ENCODE peak calls at places on chromosomes 3 and 15, in seven cellular contexts. P is right cardiac atrium; M is gastrocnemius medialis; V is left cardiac atrium; Z is stimulated activated naive B cell treated with anti-CD40 and anti-IgM and Interleukin-4, amounts not matched to agents 10 μg/mL and 1 μg/mL and 100 μg/mL, for 72 hours; H is naive B cell; G is activated CD8-positive, alpha-beta memory T cell treated with anti-CD3 and anti-CD28 coated beads, Interleukin-2, amount 10 ng/mL, durations not matched to agents 7 days and 5 days. K is an unnamed sample.

GRCh38 chr15:44427756-44428724 is 611 bp downstream of the CTDSPL2 start:
- ATAC-seq in M (peak), Z (peak), P (peak), G (peak), V (peak), H (peak), K (peak)

GRCh38 chr15:64146885-64147681 is 4.4 kb upstream of the SNX22 start:
- ATAC-seq in H (no peak), P (peak), G (no peak), Z (no peak), M (no peak), V (peak), K (no peak)

GRCh38 chr3:98291332-98291957 is 9.1 kb downstream of the OR5H2 start:
- ATAC-seq in V (no peak), H (no peak), P (no peak), Z (no peak), M (no peak), G (no peak), K (no peak)

GRCh38 chr3:45686850-45687249 is 2.3 kb upstream of the SACM1L start:
- ATAC-seq in H (no peak), G (no peak), P (no peak), M (no peak), Z (no peak), V (no peak), K (no peak)

GRCh38 chr3:168248383-168249047 is 152.8 kb upstream of the GOLIM4 start:
- ATAC-seq in H (no peak), Z (no peak), P (peak), M (no peak), G (no peak), V (peak), K (no peak)

GRCh38 chr3:194328080-194328571 is 23.0 kb downstream of the CPN2 start:
- ATAC-seq in G (peak), V (peak), H (peak), P (no peak), M (no peak), Z (peak), K (no peak)

GRCh38 chr3:112437146-112438022 is 61.9 kb downstream of the BTLA start:
- ATAC-seq in Z (peak), G (peak), V (no peak), P (no peak), M (no peak), H (peak), K (peak)

GRCh38 chr3:158434412-158435038 is 136.5 kb upstream of the MLF1 start:
- ATAC-seq in Z (peak), G (no peak), H (peak), P (peak), V (peak), M (peak), K (no peak)

GRCh38 chr15:93141373-93141790 is 52.4 kb upstream of the RGMA start:
- ATAC-seq in G (peak), M (no peak), H (no peak), V (no peak), Z (peak), P (no peak), K (no peak)

GRCh38 chr3:67382551-67382950 is 271.9 kb downstream of the SUCLG2 start:
- ATAC-seq in Z (no peak), G (no peak), V (peak), P (no peak), M (no peak), H (no peak), K (no peak)

GRCh38 chr3:43523454-43524053 is 98.3 kb downstream of the ANO10 start:
- ATAC-seq in H (no peak), V (no peak), G (peak), M (no peak), P (no peak), Z (peak), K (peak)

GRCh38 chr15:90145259-90145658 is 43.0 kb upstream of the IDH2 start:
- ATAC-seq in Z (no peak), G (no peak), H (no peak), V (no peak), M (no peak), P (no peak), K (no peak)

GRCh38 chr3:11282250-11283125 is 10.3 kb downstream of the ATG7 start:
- ATAC-seq in P (peak), Z (no peak), V (peak), H (no peak), G (no peak), M (peak), K (no peak)

GRCh38 chr3:35486295-35486694 is 153.0 kb upstream of the ARPP21 start:
- ATAC-seq in Z (no peak), H (no peak), G (no peak), V (no peak), M (no peak), P (no peak), K (no peak)

GRCh38 chr3:57726395-57726794 is 29.7 kb upstream of the SLMAP start:
- ATAC-seq in Z (no peak), G (no peak), V (no peak), M (no peak), H (no peak), P (no peak), K (no peak)

GRCh38 chr15:100493213-100493612 is 35.5 kb downstream of the CERS3 start:
- ATAC-seq in H (no peak), G (no peak), M (no peak), Z (no peak), P (no peak), V (no peak), K (no peak)

GRCh38 chr3:52856666-52857065 is 21.8 kb upstream of the MUSTN1 start:
- ATAC-seq in M (no peak), V (no peak), H (no peak), P (no peak), G (no peak), Z (no peak), K (no peak)

GRCh38 chr3:179671709-179672337 is 19.0 kb downstream of the USP13 start:
- ATAC-seq in P (peak), H (no peak), G (no peak), M (peak), Z (no peak), V (peak), K (no peak)

GRCh38 chr3:73694988-73695757 is 70.4 kb upstream of the PDZRN3 start:
- ATAC-seq in M (no peak), H (no peak), Z (no peak), P (no peak), G (no peak), V (no peak), K (no peak)

GRCh38 chr3:177484926-177485325 is 287.6 kb upstream of the TBL1XR1 start:
- ATAC-seq in H (no peak), V (no peak), Z (no peak), M (no peak), P (no peak), G (no peak), K (no peak)

GRCh38 chr3:50674349-50675178 is at the start of gene DOCK3:
- ATAC-seq in P (peak), G (peak), H (peak), M (peak), Z (peak), V (peak), K (peak)

GRCh38 chr15:60744826-60745225 is 265.9 kb upstream of the ICE2 start:
- ATAC-seq in M (no peak), V (peak), H (no peak), G (no peak), P (peak), Z (no peak), K (no peak)

GRCh38 chr15:74185949-74186348 is 12.4 kb downstream of the ISLR start:
- ATAC-seq in V (no peak), M (no peak), G (no peak), P (no peak), Z (no peak), H (no peak), K (no peak)

GRCh38 chr3:111668912-111669488 is 73.9 kb upstream of the ZBED2 start:
- ATAC-seq in H (peak), M (peak), P (peak), G (peak), Z (peak), V (peak), K (peak)

GRCh38 chr15:51185213-51185619 is 90.5 kb upstream of the TNFAIP8L3 start:
- ATAC-seq in V (no peak), M (no peak), Z (no peak), G (no peak), P (no peak), H (no peak), K (no peak)

GRCh38 chr3:53199834-53200233 is 38.8 kb downstream of the PRKCD start:
- ATAC-seq in V (no peak), Z (no peak), M (no peak), P (no peak), H (no peak), G (no peak), K (no peak)

GRCh38 chr3:47096955-47097354 is 67.0 kb downstream of the SETD2 start:
- ATAC-seq in M (no peak), Z (no peak), G (no peak), P (no peak), V (no peak), H (no peak), K (no peak)

GRCh38 chr3:105938101-105938500 is 69.3 kb upstream of the CBLB start:
- ATAC-seq in Z (no peak), G (no peak), V (peak), M (peak), H (no peak), P (peak), K (no peak)

GRCh38 chr3:80785475-80785874 is 976.0 kb downstream of the GBE1 start:
- ATAC-seq in G (no peak), H (no peak), V (no peak), P (no peak), Z (no peak), M (no peak), K (no peak)

GRCh38 chr3:154480033-154480432 is 50.0 kb upstream of the GPR149 start:
- ATAC-seq in Z (peak), M (no peak), V (no peak), H (no peak), P (no peak), G (no peak), K (no peak)

GRCh38 chr15:83978588-83978987 is 257.0 kb upstream of the GOLGA6L4 start:
- ATAC-seq in H (no peak), Z (no peak), M (no peak), G (no peak), V (no peak), P (no peak), K (no peak)

GRCh38 chr15:98889930-98890695 is 117.5 kb downstream of the PGPEP1L start:
- ATAC-seq in V (no peak), P (no peak), G (no peak), Z (no peak), M (no peak), H (no peak), K (no peak)

GRCh38 chr3:46082849-46083248 is 55.6 kb upstream of the XCR1 start:
- ATAC-seq in V (no peak), H (no peak), M (no peak), P (no peak), Z (no peak), G (no peak), K (no peak)

GRCh38 chr3:5212625-5213573 is 25.4 kb downstream of the EDEM1 start:
- ATAC-seq in G (no peak), V (no peak), P (peak), M (peak), H (no peak), Z (peak), K (no peak)

GRCh38 chr3:114361391-114361790 is 67.6 kb downstream of the TIGIT start:
- ATAC-seq in P (no peak), H (no peak), Z (no peak), M (no peak), V (no peak), G (no peak), K (no peak)

GRCh38 chr3:171841620-171842000 is 1.5 kb upstream of the TMEM212 start:
- ATAC-seq in P (no peak), G (no peak), Z (no peak), M (no peak), H (no peak), V (peak), K (no peak)

GRCh38 chr15:72323752-72324151 is 3.8 kb upstream of the CELF6 start:
- ATAC-seq in M (no peak), G (no peak), Z (no peak), P (no peak), V (no peak), H (no peak), K (no peak)

GRCh38 chr3:177124882-177125281 is 72.4 kb downstream of the TBL1XR1 start:
- ATAC-seq in H (no peak), P (no peak), V (no peak), M (no peak), Z (no peak), G (no peak), K (no peak)

GRCh38 chr3:30721314-30721634 is 114.9 kb downstream of the TGFBR2 start:
- ATAC-seq in M (no peak), H (no peak), V (no peak), P (no peak), G (no peak), Z (no peak), K (no peak)